ENCODE peak calls at places on chromosomes 1 and 21, in five cellular contexts. R, E, P, M and I are unnamed samples.

GRCh38 chr1:61389194-61389925 is 307.0 kb downstream of the NFIA start:
- DNase-seq in R (no peak), E (no peak), P (no peak), M (no peak), I (no peak)

GRCh38 chr1:225844236-225845061 is 34.5 kb downstream of the EPHX1 start:
- DNase-seq in R (no peak), E (no peak), P (no peak), M (no peak), I (no peak)

GRCh38 chr1:213987422-213987875 is 324 bp upstream of the PROX1 start:
- DNase-seq in R (peak), E (peak), P (no peak), M (no peak), I (no peak)

GRCh38 chr1:44677201-44677520 is 2.6 kb downstream of the ARMH1 start:
- DNase-seq in R (no peak), E (no peak), P (no peak), M (peak), I (no peak)

GRCh38 chr1:61332796-61333195 is 250.4 kb downstream of the NFIA start:
- DNase-seq in R (no peak), E (no peak), P (no peak), M (no peak), I (no peak)

GRCh38 chr1:27341525-27342252 is at the start of gene SYTL1:
- DNase-seq in R (peak), E (no peak), P (no peak), M (peak), I (no peak)

GRCh38 chr1:164880199-164880598 is 321.2 kb downstream of the PBX1 start:
- DNase-seq in R (no peak), E (no peak), P (no peak), M (no peak), I (no peak)

GRCh38 chr1:25619101-25619890 is 2.7 kb downstream of the MAN1C1 start:
- DNase-seq in R (no peak), E (no peak), P (no peak), M (no peak), I (no peak)

GRCh38 chr1:26694185-26694572 is 1.6 kb upstream of the ARID1A start:
- DNase-seq in R (no peak), E (no peak), P (no peak), M (no peak), I (no peak)

GRCh38 chr21:33947451-33948095 is 32.0 kb upstream of the ATP5PO start:
- DNase-seq in R (peak), E (peak), P (peak), M (peak), I (peak)
- H3K4me3 ChIP-seq in R (peak), E (no peak), P (peak), M (peak), I (peak)

GRCh38 chr1:239899747-239900146 is 191.9 kb upstream of the FMN2 start:
- DNase-seq in R (no peak), E (no peak), P (no peak), M (no peak), I (no peak)
- H3K27ac ChIP-seq in R (no peak), E (no peak), P (no peak), M (no peak), I (no peak)

GRCh38 chr21:25280061-25280460 is 327.2 kb downstream of the MRPL39 start:
- DNase-seq in R (no peak), E (no peak), P (no peak), M (no peak), I (no peak)

GRCh38 chr21:25281134-25281533 is 326.1 kb downstream of the MRPL39 start:
- DNase-seq in R (no peak), E (no peak), P (no peak), M (no peak), I (no peak)

GRCh38 chr21:25283720-25284119 is 323.6 kb downstream of the MRPL39 start:
- DNase-seq in R (no peak), E (no peak), P (no peak), M (no peak), I (no peak)
- TF ChIP-seq CTCF in R (no peak), E (no peak), P (no peak), M (peak), I (no peak)

GRCh38 chr21:43585924-43586411 is 73.3 kb downstream of the HSF2BP start:
- DNase-seq in R (peak), E (peak), P (no peak), M (no peak), I (peak)

GRCh38 chr21:43590220-43590619 is 69.1 kb downstream of the HSF2BP start:
- DNase-seq in R (no peak), E (no peak), P (no peak), M (no peak), I (no peak)

GRCh38 chr21:43588957-43589356 is 70.3 kb downstream of the HSF2BP start:
- DNase-seq in R (no peak), E (no peak), P (no peak), M (no peak), I (no peak)

GRCh38 chr21:43585514-43585913 is 73.8 kb downstream of the HSF2BP start:
- DNase-seq in R (no peak), E (no peak), P (no peak), M (no peak), I (no peak)
- H3K4me3 ChIP-seq in R (no peak), E (no peak), P (no peak), M (no peak), I (peak)

GRCh38 chr1:79322511-79323027 is 316.0 kb upstream of the ADGRL4 start:
- DNase-seq in R (no peak), E (no peak), P (no peak), M (no peak), I (no peak)
- H3K27ac ChIP-seq in R (no peak), E (no peak), P (no peak), M (no peak), I (no peak)

DNA sequence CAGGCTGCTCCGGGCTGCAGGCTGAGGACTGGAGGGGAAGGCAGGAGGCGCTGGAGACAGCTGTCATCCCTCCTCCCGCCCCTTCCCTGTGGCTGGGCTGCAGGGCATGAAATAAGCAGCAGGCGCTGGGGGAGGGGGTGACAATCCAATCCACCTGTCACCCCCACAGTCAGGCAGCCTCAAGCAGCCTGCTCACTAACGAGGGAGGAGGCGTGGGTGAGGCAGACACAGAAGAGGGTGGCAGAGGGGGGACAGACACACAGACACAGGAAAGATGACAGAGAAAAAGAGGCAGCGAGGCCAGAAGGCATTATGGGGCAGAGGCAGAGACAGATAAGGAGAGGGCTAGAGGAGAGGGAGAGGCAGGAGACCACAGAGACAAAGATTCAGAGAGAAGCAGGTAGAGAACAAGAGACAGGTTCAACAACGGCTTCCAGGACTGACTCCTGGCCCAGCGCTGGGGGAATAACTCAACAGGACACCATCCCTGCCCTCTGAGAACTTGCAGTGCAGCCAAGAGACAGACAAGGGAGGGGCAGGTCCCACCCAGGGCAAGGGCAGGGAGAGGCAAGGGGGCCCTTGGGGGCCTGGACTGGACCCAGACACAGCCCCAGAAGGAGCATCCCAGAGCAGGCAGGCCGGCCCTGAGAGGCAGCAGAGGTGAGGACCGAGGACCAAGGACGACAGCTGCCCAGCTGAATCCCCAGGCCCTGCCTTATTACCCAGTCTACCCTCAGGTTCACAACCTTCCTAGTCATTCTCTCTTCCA is 11.2 kb downstream of the MEF2D start:
- DNase-seq in R (no peak), E (peak), P (no peak), M (no peak), I (no peak)
- TF ChIP-seq CTCF in R (no peak), E (peak), P (no peak), M (peak), I (no peak)

DNA sequence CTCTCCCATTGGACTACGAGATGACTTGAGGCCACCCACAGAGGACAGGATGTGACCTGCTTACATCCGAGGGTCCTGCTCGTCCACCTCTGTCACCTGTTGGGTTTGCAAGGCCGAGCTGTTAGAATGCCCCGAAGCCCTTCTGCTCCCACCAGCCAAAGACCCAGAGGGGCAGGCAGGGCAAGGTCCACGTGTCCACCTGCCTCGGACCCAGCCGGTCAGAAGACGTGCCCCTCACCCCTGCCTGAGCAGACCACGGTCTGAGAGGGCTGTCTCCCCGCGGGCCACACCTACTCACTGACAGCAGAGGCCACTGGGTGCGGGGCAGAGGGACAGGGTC is 30.3 kb upstream of the TRAPPC10 start:
- DNase-seq in R (no peak), E (no peak), P (no peak), M (no peak), I (no peak)
- H3K4me3 ChIP-seq in R (no peak), E (no peak), P (no peak), M (no peak), I (no peak)